ENCODE peak calls at places on chromosomes 1 and 21, in five cellular contexts. X, C, P, L and T are unnamed samples.

GRCh38 chr1:114803001-114803400 is 22.5 kb upstream of the SIKE1 start:
- DNase-seq in X (no peak), C (no peak), P (no peak), L (no peak), T (no peak)

GRCh38 chr1:65894738-65895605 is 102.3 kb downstream of the PDE4B start:
- DNase-seq in X (no peak), C (no peak), P (no peak), L (no peak), T (no peak)

GRCh38 chr1:1273152-1273534 is 511 bp downstream of the UBE2J2 start:
- DNase-seq in X (no peak), C (no peak), P (no peak), L (no peak), T (peak)

GRCh38 chr1:11481019-11481418 is 2.1 kb downstream of the DISP3 start:
- DNase-seq in X (no peak), C (no peak), P (no peak), L (no peak), T (no peak)

GRCh38 chr1:150493175-150493574 is 6.0 kb downstream of the TARS2 start:
- DNase-seq in X (no peak), C (no peak), P (no peak), L (no peak), T (no peak)

GRCh38 chr1:183052861-183053260 is 29.6 kb downstream of the LAMC1 start:
- DNase-seq in X (no peak), C (no peak), P (no peak), L (no peak), T (no peak)

GRCh38 chr21:45002381-45003204 is 62.8 kb downstream of the SLX9 start:
- DNase-seq in X (no peak), C (no peak), P (no peak), L (no peak), T (no peak)

GRCh38 chr1:162654915-162655620 is 22.8 kb downstream of the DDR2 start:
- DNase-seq in X (no peak), C (no peak), P (no peak), L (no peak), T (no peak)

GRCh38 chr1:204652556-204652955 is 33.0 kb downstream of the LRRN2 start:
- DNase-seq in X (no peak), C (no peak), P (no peak), L (no peak), T (no peak)

GRCh38 chr1:159828916-159829634 is 2.4 kb downstream of the SLAMF8 start:
- DNase-seq in X (no peak), C (no peak), P (peak), L (peak), T (no peak)

GRCh38 chr1:94580367-94581115 is 39.0 kb upstream of the F3 start:
- DNase-seq in X (no peak), C (peak), P (no peak), L (no peak), T (peak)

GRCh38 chr1:18920931-18921330 is 18.6 kb upstream of the ALDH4A1 start:
- DNase-seq in X (no peak), C (no peak), P (no peak), L (no peak), T (no peak)

GRCh38 chr1:200107004-200107470 is 79.5 kb downstream of the NR5A2 start:
- DNase-seq in X (no peak), C (peak), P (no peak), L (no peak), T (peak)
- H3K4me3 ChIP-seq in X (no peak), C (no peak), P (no peak), L (no peak), T (peak)

GRCh38 chr1:201020647-201021332 is 2.7 kb downstream of the KIF21B start:
- DNase-seq in X (no peak), C (no peak), P (peak), L (peak), T (peak)

GRCh38 chr1:201022824-201023516 is 544 bp downstream of the KIF21B start:
- DNase-seq in X (no peak), C (no peak), P (no peak), L (no peak), T (no peak)

GRCh38 chr1:201023517-201023902 is at the start of gene KIF21B:
- DNase-seq in X (peak), C (peak), P (peak), L (peak), T (peak)

GRCh38 chr1:201021333-201022177 is 2.0 kb downstream of the KIF21B start:
- DNase-seq in X (no peak), C (no peak), P (no peak), L (no peak), T (no peak)

GRCh38 chr1:201022178-201022823 is 1.2 kb downstream of the KIF21B start:
- DNase-seq in X (no peak), C (no peak), P (no peak), L (no peak), T (no peak)
- H3K4me3 ChIP-seq in X (no peak), C (no peak), P (peak), L (no peak), T (no peak)

GRCh38 chr1:230641900-230642262 is 400 bp upstream of the COG2 start:
- DNase-seq in X (no peak), C (no peak), P (no peak), L (no peak), T (no peak)
- H3K4me3 ChIP-seq in X (peak), C (peak), P (peak), L (peak), T (peak)

DNA sequence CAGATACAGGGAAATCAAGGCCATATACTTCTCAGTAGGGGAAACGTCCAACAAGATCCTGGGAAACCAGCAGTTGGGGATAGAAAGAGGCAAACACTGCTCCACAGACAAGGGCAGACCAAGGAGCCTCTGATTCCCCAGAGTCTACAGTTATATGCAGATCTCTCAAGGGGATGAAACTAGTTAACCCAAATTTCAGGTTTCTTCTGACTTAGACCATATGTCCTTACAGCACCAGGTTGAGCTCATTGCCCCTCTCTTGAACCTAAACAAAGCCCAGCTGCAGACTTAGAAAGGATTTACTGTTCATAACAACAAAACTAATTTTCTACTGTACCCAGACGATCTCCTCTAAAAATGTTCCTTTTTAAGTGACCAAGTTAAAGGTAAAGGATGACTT is 24.3 kb downstream of the SMYD3 start:
- DNase-seq in X (no peak), C (no peak), P (no peak), L (no peak), T (peak)
- H3K4me3 ChIP-seq in X (no peak), C (no peak), P (no peak), L (no peak), T (peak)

GRCh38 chr1:226736001-226736907 is 2.8 kb downstream of the ITPKB start:
- DNase-seq in X (no peak), C (no peak), P (no peak), L (no peak), T (no peak)
- H3K4me3 ChIP-seq in X (peak), C (no peak), P (no peak), L (peak), T (no peak)

GRCh38 chr1:199081739-199082138 is 442.9 kb downstream of the PTPRC start:
- DNase-seq in X (no peak), C (no peak), P (no peak), L (no peak), T (no peak)
- H3K4me3 ChIP-seq in X (no peak), C (no peak), P (no peak), L (no peak), T (no peak)